ENCODE peak calls at places on chromosomes 16 and 17, in eight cellular contexts. L is psoas muscle, T is uterus, P is heart right ventricle, G is WERI-Rb-1, M is OCI-LY7, E is PC-3, X is right atrium auricular region. R is an unnamed sample.

GRCh38 chr16:62068747-62069146 is 32.5 kb upstream of the CDH8 start:
- DNase-seq in T (no peak), X (no peak), P (no peak), M (peak; percentile 29), L (no peak), G (peak; percentile 6), E (peak; percentile 16), R (no peak)

GRCh38 chr17:48055531-48056245 is 7.5 kb downstream of the NFE2L1 start:
- DNase-seq in P (no peak), L (no peak), E (no peak), X (no peak), T (no peak), G (no peak), M (peak; percentile 83), R (peak; percentile 60)

GRCh38 chr17:11997147-11997971 is at the start of gene ZNF18:
- DNase-seq in X (peak; percentile 95), G (peak; percentile 95), E (peak; percentile 98), M (peak; percentile 94), T (peak; percentile 96), P (peak; percentile 96), L (peak; percentile 99), R (peak; percentile 78)

GRCh38 chr16:75246504-75247205 is 4.8 kb downstream of the BCAR1 start:
- DNase-seq in L (no peak), E (no peak), P (no peak), X (no peak), T (no peak), M (no peak), G (no peak), R (no peak)

GRCh38 chr17:80877095-80877828 is 114.4 kb upstream of the CHMP6 start:
- DNase-seq in E (no peak), T (no peak), X (no peak), G (no peak), L (peak; percentile 36), P (no peak), M (no peak), R (no peak)

GRCh38 chr16:80852261-80852872 is 48.0 kb upstream of the CDYL2 start:
- DNase-seq in G (peak; percentile 6), X (no peak), P (no peak), M (peak; percentile 31), E (peak; percentile 69), T (no peak), L (no peak), R (no peak)

GRCh38 chr17:54945671-54946070 is 22.8 kb downstream of the COX11 start:
- DNase-seq in M (no peak), E (no peak), G (no peak), T (no peak), P (no peak), X (no peak), L (no peak), R (no peak)

GRCh38 chr16:19114359-19115147 is 789 bp downstream of the ITPRIPL2 start:
- DNase-seq in X (peak; percentile 74), G (no peak), P (peak; percentile 72), T (peak; percentile 69), M (no peak), E (peak; percentile 34), L (peak; percentile 78), R (no peak)

GRCh38 chr16:79076039-79076767 is 524.3 kb downstream of the MAF start:
- DNase-seq in P (no peak), L (no peak), T (no peak), E (no peak), G (no peak), X (no peak), M (no peak), R (no peak)

GRCh38 chr16:50696575-50697420 is 3.4 kb downstream of the NOD2 start:
- DNase-seq in M (no peak), P (peak; percentile 79), E (peak; percentile 42), L (peak; percentile 85), X (peak; percentile 91), T (peak; percentile 62), G (no peak), R (no peak)

GRCh38 chr17:17849863-17850373 is 13.1 kb upstream of the SREBF1 start:
- DNase-seq in T (peak; percentile 63), X (peak; percentile 73), M (peak; percentile 85), E (peak; percentile 25), G (no peak), L (peak; percentile 73), P (peak; percentile 64), R (no peak)

GRCh38 chr17:67570797-67571196 is 146.9 kb upstream of the NOL11 start:
- DNase-seq in T (no peak), X (no peak), L (no peak), G (no peak), M (no peak), P (no peak), E (no peak), R (no peak)
- H3K27ac ChIP-seq in T (no peak overlapping the region), X (no peak overlapping the region), L (no peak overlapping the region), G (no peak overlapping the region), M (no peak overlapping the region), P (no peak overlapping the region), E (no peak overlapping the region), R (no peak overlapping the region)

DNA sequence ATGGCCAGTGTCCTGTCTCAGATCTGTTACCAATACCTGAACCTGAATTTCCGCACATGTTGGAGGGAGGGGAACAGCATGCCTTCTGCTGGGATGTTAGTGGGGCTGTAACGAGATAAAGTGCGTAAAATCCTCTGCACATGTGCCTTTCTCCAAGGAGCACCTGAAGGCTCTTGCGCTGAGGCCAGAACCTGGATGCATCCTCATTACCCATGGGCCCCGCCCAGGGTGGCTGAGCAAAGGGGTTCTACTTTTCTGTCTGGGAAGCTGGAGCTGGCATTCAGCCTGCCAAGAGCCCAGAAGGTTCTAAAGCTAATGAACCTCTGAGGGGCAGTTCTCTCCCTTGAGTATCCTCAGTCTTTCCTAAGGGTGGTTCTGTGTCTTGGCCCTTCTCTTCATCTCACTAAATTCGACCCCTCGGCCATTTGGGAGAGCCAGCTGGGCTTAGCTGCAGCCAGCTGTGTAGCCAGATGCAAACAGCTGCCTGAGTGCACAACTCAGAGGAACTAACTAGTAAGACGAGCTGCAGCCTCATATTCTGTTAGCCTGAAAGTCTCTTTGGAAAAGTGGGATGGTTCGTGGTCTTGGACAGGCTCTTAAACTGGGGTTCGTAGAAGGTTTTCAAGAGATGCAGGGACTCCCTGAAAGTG is 2.5 kb downstream of the ITGA3 start:
- DNase-seq in G (no peak), T (no peak), L (peak; percentile 37), X (no peak), E (no peak), P (no peak), M (no peak), R (no peak)
- H3K4me3 ChIP-seq in G (no peak overlapping the region), T (no peak overlapping the region), L (peak overlapping the region; percentile 76), X (no peak overlapping the region), E (peak overlapping the region; percentile 90), P (no peak overlapping the region), M (no peak overlapping the region), R (peak overlapping the region; percentile 44)

GRCh38 chr16:58301052-58301451 is 6.2 kb upstream of the PRSS54 start:
- DNase-seq in M (no peak), G (no peak), P (no peak), L (no peak), E (no peak), T (no peak), X (no peak), R (no peak)

GRCh38 chr16:58299757-58300349 is 5.0 kb upstream of the PRSS54 start:
- DNase-seq in X (no peak), P (peak; percentile 24), G (peak; percentile 30), E (peak; percentile 52), T (no peak), L (no peak), M (peak; percentile 56), R (no peak)
- TF ChIP-seq CTCF in X (no peak), P (peak; percentile 73), G (peak; percentile 78), E (peak; percentile 80), T (no peak), L (peak; percentile 40), M (peak; percentile 96), R (peak; percentile 53)

DNA sequence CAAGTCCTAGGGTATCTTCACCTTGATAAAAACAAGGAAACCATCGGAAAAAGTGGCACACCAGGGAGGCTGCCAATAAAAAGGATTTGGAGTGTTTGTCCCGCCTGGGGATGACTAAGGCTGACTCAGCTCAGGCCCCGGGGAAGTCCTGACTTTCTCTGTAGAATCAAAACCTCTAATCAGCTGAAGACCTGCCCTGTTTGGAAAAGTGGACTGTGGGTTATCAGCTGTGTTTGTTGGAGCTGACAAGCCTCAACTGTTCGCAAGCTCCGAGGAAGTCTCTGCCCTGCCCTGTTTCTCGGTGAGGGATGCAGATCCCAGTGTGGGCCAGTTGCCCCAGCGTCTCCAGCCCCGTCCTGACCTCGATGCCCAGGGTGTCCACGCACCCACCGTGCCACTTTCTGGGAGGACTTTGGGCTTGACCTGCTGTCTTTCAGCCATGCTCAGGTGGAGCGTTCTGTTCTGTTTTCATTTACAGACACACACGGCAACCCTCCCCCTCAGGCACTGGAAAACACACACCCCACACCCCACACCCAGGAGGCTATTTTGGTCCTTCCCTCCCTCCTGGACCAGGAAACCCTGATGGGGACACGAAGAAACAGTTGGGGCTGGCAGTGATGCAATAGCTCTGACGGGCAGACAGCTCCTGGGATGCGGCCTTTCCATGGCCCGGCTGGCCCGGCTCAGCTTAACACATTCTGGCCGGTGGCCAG is 27.6 kb upstream of the PITPNA start:
- DNase-seq in E (peak; percentile 84), M (no peak), P (peak; percentile 70), G (no peak), T (peak; percentile 53), L (peak; percentile 95), X (peak; percentile 95), R (peak; percentile 53)
- H3K27ac ChIP-seq in E (peak overlapping the region; percentile 48), M (no peak overlapping the region), P (peak overlapping the region; percentile 87), G (no peak overlapping the region), T (peak overlapping the region; percentile 74), L (peak overlapping the region; percentile 90), X (peak overlapping the region; percentile 95), R (peak overlapping the region; percentile 84)

GRCh38 chr16:87959391-87959968 is 8.2 kb downstream of the BANP start:
- DNase-seq in L (no peak), X (no peak), P (no peak), M (no peak), T (no peak), G (peak; percentile 36), E (no peak), R (no peak)
- H3K4me3 ChIP-seq in L (no peak overlapping the region), X (no peak overlapping the region), P (no peak overlapping the region), M (no peak overlapping the region), T (no peak overlapping the region), G (no peak overlapping the region), E (no peak overlapping the region), R (no peak overlapping the region)